ENCODE peak calls at places on chromosomes 3 and 15, in four cellular contexts. U is NT2/D1, R is A549, O is heart left ventricle. H is an unnamed sample.

GRCh38 chr3:16243706-16244490 is 20.8 kb downstream of the DPH3 start:
- DNase-seq in R (no peak), O (no peak), U (no peak), H (no peak)

GRCh38 chr3:128481438-128481942 is 11.5 kb downstream of the GATA2 start:
- DNase-seq in R (no peak), O (peak), U (no peak), H (peak)

GRCh38 chr15:63198752-63199250 is 9.4 kb downstream of the RAB8B start:
- DNase-seq in O (no peak), U (no peak), R (no peak), H (no peak)

GRCh38 chr15:67613708-67614107 is 71.2 kb downstream of the MAP2K5 start:
- DNase-seq in O (no peak), R (peak), U (no peak), H (no peak)

GRCh38 chr3:98786364-98786930 is 23.3 kb downstream of the ST3GAL6 start:
- DNase-seq in O (no peak), R (no peak), U (no peak), H (no peak)

GRCh38 chr3:11140054-11140712 is 14.1 kb upstream of the HRH1 start:
- DNase-seq in R (no peak), U (no peak), O (no peak), H (peak)

GRCh38 chr3:30524357-30525040 is 81.9 kb upstream of the TGFBR2 start:
- DNase-seq in U (no peak), O (no peak), R (no peak), H (no peak)

GRCh38 chr15:64130159-64130558 is 21.4 kb upstream of the SNX22 start:
- DNase-seq in R (no peak), O (no peak), U (no peak), H (no peak)

GRCh38 chr15:96331942-96332853 is 1.7 kb downstream of the NR2F2 start:
- DNase-seq in O (peak), R (no peak), U (no peak), H (peak)

GRCh38 chr3:156285626-156286025 is 165.2 kb downstream of the KCNAB1 start:
- DNase-seq in O (no peak), U (no peak), R (no peak), H (no peak)

GRCh38 chr3:52231502-52232278 is 6.2 kb upstream of the TLR9 start:
- DNase-seq in U (no peak), R (peak), O (peak), H (peak)

H was measured in lower lobe of right lung.